ENCODE peak calls at places on chromosome 12, in nine cellular contexts. B is Peyer's patch, K is heart left ventricle, F is uterus, U is body of pancreas, D is endothelial cell of umbilical vein, Q is A549, R is IMR-90, Z is sigmoid colon. A is an unnamed sample.

GRCh38 chr12:41527529-41528116 is 339.5 kb downstream of the PDZRN4 start:
- DNase-seq in B (no peak), K (no peak), F (no peak), U (no peak), D (no peak), Q (no peak), R (no peak), Z (no peak), A (no peak)

GRCh38 chr12:1749019-1749418 is 58.1 kb downstream of the ADIPOR2 start:
- DNase-seq in B (no peak), K (no peak), F (no peak), U (no peak), D (no peak), Q (no peak), R (no peak), Z (no peak), A (no peak)

GRCh38 chr12:42162198-42162597 is 17.5 kb upstream of the GXYLT1 start:
- DNase-seq in B (no peak), K (no peak), F (no peak), U (no peak), D (no peak), Q (peak), R (peak), Z (no peak), A (no peak)

GRCh38 chr12:53123578-53124351 is 20.5 kb downstream of the SOAT2 start:
- DNase-seq in B (no peak), K (no peak), F (no peak), U (no peak), D (no peak), Q (no peak), R (peak), Z (no peak), A (no peak)

GRCh38 chr12:41962171-41962572 is 182.5 kb downstream of the GXYLT1 start:
- DNase-seq in B (no peak), K (no peak), F (no peak), U (peak), D (no peak), Q (no peak), R (no peak), Z (peak), A (peak)

GRCh38 chr12:6722863-6723262 is 983 bp upstream of the COPS7A start:
- DNase-seq in B (no peak), K (no peak), F (no peak), U (no peak), D (no peak), Q (no peak), R (no peak), Z (no peak), A (no peak)

GRCh38 chr12:76898472-76898871 is 19.7 kb upstream of the CSRP2 start:
- DNase-seq in B (no peak), K (no peak), F (no peak), U (no peak), D (no peak), Q (no peak), R (no peak), Z (no peak), A (no peak)

GRCh38 chr12:58639323-58639934 is 280.9 kb downstream of the LRIG3 start:
- DNase-seq in B (no peak), K (no peak), F (no peak), U (no peak), D (peak), Q (no peak), R (peak), Z (no peak), A (no peak)

GRCh38 chr12:100154472-100155247 is 12.0 kb upstream of the BLTP3B start:
- DNase-seq in B (peak), K (peak), F (peak), U (peak), D (peak), Q (peak), R (peak), Z (peak), A (peak)

GRCh38 chr12:2876431-2877046 is 435 bp downstream of the FOXM1 start:
- DNase-seq in B (no peak), K (no peak), F (no peak), U (no peak), D (no peak), Q (peak), R (no peak), Z (peak), A (no peak)

GRCh38 chr12:28787151-28787550 is 361.9 kb upstream of the FAR2 start:
- DNase-seq in B (no peak), K (no peak), F (no peak), U (no peak), D (no peak), Q (no peak), R (peak), Z (no peak), A (no peak)

GRCh38 chr12:89162704-89163261 is 189.5 kb downstream of the DUSP6 start:
- DNase-seq in B (peak), K (peak), F (peak), U (peak), D (peak), Q (peak), R (peak), Z (peak), A (peak)

GRCh38 chr12:89521348-89522238 is 3.0 kb downstream of the GALNT4 start:
- DNase-seq in B (no peak), K (no peak), F (no peak), U (no peak), D (peak), Q (peak), R (peak), Z (no peak), A (no peak)

GRCh38 chr12:52643233-52644077 is 8.6 kb downstream of the KRT2 start:
- DNase-seq in B (no peak), K (no peak), F (no peak), U (no peak), D (no peak), Q (no peak), R (no peak), Z (no peak), A (no peak)

GRCh38 chr12:117052386-117053049 is 46.7 kb downstream of the TESC start:
- DNase-seq in B (peak), K (no peak), F (no peak), U (peak), D (no peak), Q (no peak), R (no peak), Z (no peak), A (no peak)

DNA sequence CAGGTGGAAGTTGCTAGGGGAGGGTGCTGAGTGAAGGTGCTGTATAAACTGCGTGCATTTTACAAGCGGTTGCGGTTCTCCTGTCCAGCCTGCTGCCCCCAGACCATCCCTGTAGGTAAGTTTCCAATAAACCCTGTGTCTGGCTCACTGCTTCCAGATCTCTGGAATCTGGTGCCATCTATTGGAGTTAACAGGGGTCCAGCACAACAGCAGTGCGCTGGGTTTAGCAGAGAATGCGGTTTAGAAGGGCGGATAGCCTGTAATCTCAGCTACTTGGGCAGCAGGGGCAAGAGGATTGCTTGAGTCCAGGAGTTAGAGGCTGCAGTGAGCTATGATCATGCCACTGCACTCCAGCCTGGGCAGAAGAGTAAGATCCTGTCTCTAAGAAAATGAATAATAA is 4.9 kb downstream of the AACS start:
- DNase-seq in B (no peak), K (no peak), F (no peak), U (no peak), D (no peak), Q (peak), R (no peak), Z (no peak), A (no peak)
- TF ChIP-seq POLR2A in B (no peak), K (no peak), F (no peak), U (no peak), D (no peak), Q (no peak), R (no peak), Z (no peak), A (no peak)

GRCh38 chr12:113316155-113316554 is 18.8 kb downstream of the SLC8B1 start:
- DNase-seq in B (no peak), K (no peak), F (no peak), U (no peak), D (no peak), Q (no peak), R (no peak), Z (no peak), A (no peak)
- TF ChIP-seq CTCF in B (no peak), K (no peak), F (no peak), U (no peak), D (no peak), Q (peak), R (no peak), Z (no peak), A (no peak)

GRCh38 chr12:104458645-104459555 is 2.2 kb downstream of the CHST11 start:
- DNase-seq in B (peak), K (no peak), F (peak), U (peak), D (peak), Q (no peak), R (no peak), Z (no peak), A (peak)
- TF ChIP-seq POLR2A in B (no peak), K (no peak), F (no peak), U (no peak), D (no peak), Q (no peak), R (no peak), Z (no peak), A (no peak)

GRCh38 chr12:54689984-54690383 is 41.8 kb upstream of the DCD start:
- DNase-seq in B (no peak), K (no peak), F (no peak), U (no peak), D (no peak), Q (peak), R (no peak), Z (no peak), A (no peak)
- TF ChIP-seq CTCF in B (no peak), K (no peak), F (no peak), U (no peak), D (no peak), Q (no peak), R (no peak), Z (no peak), A (no peak)

GRCh38 chr12:8947737-8948136 is 1.7 kb downstream of the M6PR start:
- DNase-seq in B (no peak), K (no peak), F (no peak), U (no peak), D (no peak), Q (no peak), R (no peak), Z (no peak), A (no peak)

GRCh38 chr12:8950287-8950574 is 786 bp upstream of the M6PR start:
- DNase-seq in B (no peak), K (no peak), F (no peak), U (no peak), D (no peak), Q (no peak), R (no peak), Z (no peak), A (no peak)

GRCh38 chr12:8948711-8949524 is 527 bp downstream of the M6PR start:
- DNase-seq in B (peak), K (no peak), F (no peak), U (no peak), D (peak), Q (peak), R (peak), Z (no peak), A (no peak)

GRCh38 chr12:8950702-8951478 is 1.4 kb upstream of the M6PR start:
- DNase-seq in B (no peak), K (no peak), F (no peak), U (no peak), D (peak), Q (no peak), R (no peak), Z (no peak), A (no peak)

GRCh38 chr12:8949525-8950286 is at the start of gene M6PR:
- DNase-seq in B (peak), K (peak), F (peak), U (peak), D (peak), Q (peak), R (peak), Z (peak), A (peak)
- TF ChIP-seq POLR2A in B (peak), K (peak), F (peak), U (peak), D (peak), Q (peak), R (peak), Z (peak), A (peak)

GRCh38 chr12:84508943-84509342 is 403.7 kb downstream of the SLC6A15 start:
- DNase-seq in B (no peak), K (no peak), F (no peak), U (no peak), D (no peak), Q (no peak), R (no peak), Z (peak), A (no peak)

GRCh38 chr12:84506317-84506716 is 406.3 kb downstream of the SLC6A15 start:
- DNase-seq in B (no peak), K (no peak), F (no peak), U (no peak), D (no peak), Q (no peak), R (no peak), Z (peak), A (no peak)

GRCh38 chr12:84512751-84513150 is 399.8 kb downstream of the SLC6A15 start:
- DNase-seq in B (no peak), K (no peak), F (no peak), U (no peak), D (no peak), Q (no peak), R (no peak), Z (no peak), A (no peak)

GRCh38 chr12:84507914-84508313 is 404.7 kb downstream of the SLC6A15 start:
- DNase-seq in B (no peak), K (no peak), F (no peak), U (peak), D (no peak), Q (no peak), R (no peak), Z (peak), A (no peak)

DNA sequence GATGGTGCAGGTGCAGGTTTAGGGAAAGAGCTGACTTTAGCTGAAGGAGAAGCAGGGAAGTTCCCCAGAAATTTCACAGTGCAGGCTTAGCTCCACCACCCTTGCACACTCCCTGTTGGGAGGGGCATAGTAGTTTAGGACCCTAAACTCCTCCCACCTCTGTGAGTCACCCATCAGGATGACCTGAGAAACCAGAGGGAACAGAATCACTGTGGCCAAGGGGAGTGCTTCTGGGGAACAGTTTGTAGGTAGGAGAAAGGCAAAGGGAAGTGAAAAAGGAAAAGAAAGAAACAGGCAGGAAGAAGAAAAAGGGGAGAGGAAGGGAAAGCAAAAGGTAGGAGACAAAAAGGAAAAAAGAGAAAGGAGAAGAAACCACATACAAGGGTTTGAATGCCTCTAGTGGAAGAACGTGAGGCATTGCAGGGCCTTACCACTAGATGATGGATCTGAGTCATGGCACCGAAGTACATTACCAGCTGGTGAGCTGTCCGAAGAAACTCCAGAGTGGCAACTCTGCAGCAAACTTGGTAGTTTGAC is 404.2 kb downstream of the SLC6A15 start:
- DNase-seq in B (no peak), K (no peak), F (peak), U (no peak), D (no peak), Q (peak), R (peak), Z (peak), A (no peak)
- TF ChIP-seq CTCF in B (no peak), K (no peak), F (peak), U (no peak), D (no peak), Q (no peak), R (peak), Z (peak), A (no peak)

GRCh38 chr12:63811334-63811733 is 31.6 kb downstream of the RXYLT1 start:
- DNase-seq in B (no peak), K (no peak), F (no peak), U (no peak), D (no peak), Q (no peak), R (no peak), Z (no peak), A (no peak)
- TF ChIP-seq POLR2A in B (no peak), K (no peak), F (no peak), U (no peak), D (no peak), Q (no peak), R (no peak), Z (no peak), A (no peak)

DNA sequence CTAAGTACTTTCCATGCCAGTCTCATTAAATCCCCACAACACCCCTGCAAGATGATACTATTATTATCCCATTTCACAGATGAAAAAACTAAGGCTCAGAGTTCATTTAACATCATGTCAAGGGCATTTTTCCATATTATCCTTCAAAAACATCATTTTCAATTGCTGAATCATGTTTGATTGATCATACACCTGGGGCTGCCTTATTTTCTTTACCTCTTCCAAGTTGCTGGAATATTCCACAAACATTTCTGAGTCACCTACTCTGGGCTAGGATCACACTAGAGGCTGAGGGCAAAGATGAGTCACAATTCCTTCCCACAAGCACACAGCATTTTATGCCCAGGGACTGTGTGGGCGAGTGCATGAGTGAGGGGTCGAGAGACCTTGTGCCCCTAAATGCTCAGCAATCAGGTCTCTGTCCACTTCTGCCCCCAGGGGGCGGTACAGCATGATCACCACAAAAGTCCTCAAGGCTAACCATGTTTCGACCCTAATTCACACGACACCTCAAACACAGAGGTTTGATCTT is 14.1 kb upstream of the TMEM119 start:
- DNase-seq in B (peak), K (no peak), F (no peak), U (no peak), D (peak), Q (peak), R (peak), Z (no peak), A (no peak)
- TF ChIP-seq CTCF in B (peak), K (peak), F (no peak), U (no peak), D (peak), Q (peak), R (peak), Z (no peak), A (peak)

GRCh38 chr12:14941369-14941768 is 3.0 kb upstream of the ERP27 start:
- DNase-seq in B (no peak), K (no peak), F (no peak), U (no peak), D (no peak), Q (no peak), R (no peak), Z (no peak), A (no peak)
- TF ChIP-seq POLR2A in B (no peak), K (no peak), F (no peak), U (no peak), D (no peak), Q (no peak), R (no peak), Z (no peak), A (no peak)

A was measured in right lobe of liver.